ENCODE peak calls at places on chromosomes 11 and 22, in six cellular contexts. Z is AG10803, R is Ammon's horn, O is GM23248, M is uterus, C is cardiac muscle cell. H is an unnamed sample.

GRCh38 chr22:38012604-38013072 is 28.3 kb upstream of the SOX10 start:
- DNase-seq in Z (no peak), R (no peak), O (peak), M (no peak), C (no peak), H (peak)

GRCh38 chr11:119486691-119487259 is 63.8 kb upstream of the THY1 start:
- DNase-seq in Z (no peak), R (no peak), O (no peak), M (no peak), C (no peak), H (no peak)

GRCh38 chr11:42407379-42407778 is 904.4 kb upstream of the API5 start:
- DNase-seq in Z (no peak), R (peak), O (no peak), M (no peak), C (peak), H (no peak)

GRCh38 chr22:38272373-38273134 is at the start of gene TMEM184B:
- DNase-seq in Z (peak), R (peak), O (peak), M (peak), C (peak), H (peak)

GRCh38 chr11:60263434-60263833 is 17.0 kb upstream of the MS4A4A start:
- DNase-seq in Z (no peak), R (peak), O (no peak), M (no peak), C (no peak), H (no peak)

GRCh38 chr11:108824601-108825000 is 159.7 kb downstream of the DDX10 start:
- DNase-seq in Z (peak), R (no peak), O (no peak), M (no peak), C (no peak), H (peak)

GRCh38 chr22:41469218-41469851 is 418 bp downstream of the ACO2 start:
- DNase-seq in Z (no peak), R (peak), O (no peak), M (no peak), C (no peak), H (no peak)

GRCh38 chr11:128576555-128576954 is 10.8 kb downstream of the ETS1 start:
- DNase-seq in Z (no peak), R (no peak), O (no peak), M (no peak), C (no peak), H (peak)

GRCh38 chr11:1292018-1292643 is 17.3 kb downstream of the TOLLIP start:
- DNase-seq in Z (no peak), R (no peak), O (no peak), M (no peak), C (no peak), H (no peak)

GRCh38 chr22:36422287-36423014 is 34.7 kb upstream of the MYH9 start:
- DNase-seq in Z (no peak), R (no peak), O (no peak), M (no peak), C (no peak), H (no peak)

GRCh38 chr11:103085758-103086365 is 6.1 kb downstream of the DCUN1D5 start:
- DNase-seq in Z (peak), R (no peak), O (peak), M (no peak), C (no peak), H (no peak)

GRCh38 chr11:6611092-6612007 is 666 bp downstream of the TAF10 start:
- DNase-seq in Z (no peak), R (peak), O (peak), M (peak), C (no peak), H (peak)